ENCODE peak calls at places on chromosomes 16 and 17, in six cellular contexts. One of them, this sample, is unnamed.

GRCh38 chr17:8175795-8176196 is 384 bp downstream of the TMEM107 start:
- DNase-seq in cardiac fibroblast: peak
- DNase-seq in fibroblast of pulmonary artery: no peak
- DNase-seq in breast epithelium: no peak
- DNase-seq in endothelial cell of umbilical vein: no peak
- DNase-seq in heart left ventricle: no peak
- DNase-seq in this sample: no peak

GRCh38 chr16:22073350-22073749 is 19.0 kb upstream of the VWA3A start:
- DNase-seq in endothelial cell of umbilical vein: no peak
- DNase-seq in cardiac fibroblast: peak
- DNase-seq in heart left ventricle: no peak
- DNase-seq in breast epithelium: no peak
- DNase-seq in fibroblast of pulmonary artery: peak
- DNase-seq in this sample: no peak

GRCh38 chr17:45149669-45150603 is 1.7 kb downstream of the HEXIM1 start:
- DNase-seq in cardiac fibroblast: peak
- DNase-seq in fibroblast of pulmonary artery: peak
- DNase-seq in breast epithelium: peak
- DNase-seq in heart left ventricle: peak
- DNase-seq in endothelial cell of umbilical vein: peak
- DNase-seq in this sample: peak

GRCh38 chr17:45305532-45306087 is 11.2 kb downstream of the MAP3K14 start:
- DNase-seq in heart left ventricle: no peak
- DNase-seq in endothelial cell of umbilical vein: no peak
- DNase-seq in cardiac fibroblast: peak
- DNase-seq in breast epithelium: no peak
- DNase-seq in fibroblast of pulmonary artery: no peak
- DNase-seq in this sample: peak

GRCh38 chr16:12661656-12662172 is 142.0 kb downstream of the CPPED1 start:
- DNase-seq in endothelial cell of umbilical vein: peak
- DNase-seq in fibroblast of pulmonary artery: peak
- DNase-seq in breast epithelium: no peak
- DNase-seq in cardiac fibroblast: peak
- DNase-seq in heart left ventricle: peak
- DNase-seq in this sample: peak

GRCh38 chr17:8248751-8249607 is at the start of gene PFAS:
- DNase-seq in endothelial cell of umbilical vein: peak
- DNase-seq in fibroblast of pulmonary artery: peak
- DNase-seq in cardiac fibroblast: peak
- DNase-seq in heart left ventricle: peak
- DNase-seq in breast epithelium: peak
- DNase-seq in this sample: peak

GRCh38 chr17:17032131-17032692 is 10.0 kb upstream of the MPRIP start:
- DNase-seq in fibroblast of pulmonary artery: peak
- DNase-seq in cardiac fibroblast: peak
- DNase-seq in breast epithelium: peak
- DNase-seq in heart left ventricle: peak
- DNase-seq in endothelial cell of umbilical vein: peak
- DNase-seq in this sample: peak

GRCh38 chr16:772959-773358 is 12.4 kb downstream of the MSLN start:
- DNase-seq in endothelial cell of umbilical vein: no peak
- DNase-seq in fibroblast of pulmonary artery: no peak
- DNase-seq in cardiac fibroblast: no peak
- DNase-seq in breast epithelium: no peak
- DNase-seq in heart left ventricle: no peak
- DNase-seq in this sample: no peak

GRCh38 chr17:48374650-48375230 is 55.3 kb downstream of the SKAP1 start:
- DNase-seq in heart left ventricle: no peak
- DNase-seq in fibroblast of pulmonary artery: no peak
- DNase-seq in cardiac fibroblast: no peak
- DNase-seq in breast epithelium: no peak
- DNase-seq in endothelial cell of umbilical vein: peak
- DNase-seq in this sample: peak

GRCh38 chr17:69874220-69874670 is 200.8 kb upstream of the KCNJ16 start:
- DNase-seq in heart left ventricle: no peak
- DNase-seq in cardiac fibroblast: peak
- DNase-seq in fibroblast of pulmonary artery: peak
- DNase-seq in endothelial cell of umbilical vein: peak
- DNase-seq in breast epithelium: no peak
- DNase-seq in this sample: peak

GRCh38 chr16:88068476-88069396 is 117.5 kb downstream of the BANP start:
- DNase-seq in fibroblast of pulmonary artery: no peak
- DNase-seq in endothelial cell of umbilical vein: no peak
- DNase-seq in cardiac fibroblast: no peak
- DNase-seq in heart left ventricle: no peak
- DNase-seq in breast epithelium: no peak
- DNase-seq in this sample: no peak
- TF ChIP-seq CTCF in fibroblast of pulmonary artery: no peak
- TF ChIP-seq CTCF in endothelial cell of umbilical vein: no peak
- TF ChIP-seq CTCF in cardiac fibroblast: no peak
- TF ChIP-seq CTCF in heart left ventricle: no peak
- TF ChIP-seq CTCF in breast epithelium: no peak
- TF ChIP-seq CTCF in this sample: no peak

GRCh38 chr16:66364117-66364958 is 2.2 kb upstream of the CDH5 start:
- DNase-seq in fibroblast of pulmonary artery: peak
- DNase-seq in cardiac fibroblast: peak
- DNase-seq in breast epithelium: no peak
- DNase-seq in heart left ventricle: peak
- DNase-seq in endothelial cell of umbilical vein: peak
- DNase-seq in this sample: peak
- H3K4me3 ChIP-seq in fibroblast of pulmonary artery: no peak
- H3K4me3 ChIP-seq in cardiac fibroblast: no peak
- H3K4me3 ChIP-seq in breast epithelium: no peak
- H3K4me3 ChIP-seq in heart left ventricle: no peak
- H3K4me3 ChIP-seq in endothelial cell of umbilical vein: no peak
- H3K4me3 ChIP-seq in this sample: no peak

DNA sequence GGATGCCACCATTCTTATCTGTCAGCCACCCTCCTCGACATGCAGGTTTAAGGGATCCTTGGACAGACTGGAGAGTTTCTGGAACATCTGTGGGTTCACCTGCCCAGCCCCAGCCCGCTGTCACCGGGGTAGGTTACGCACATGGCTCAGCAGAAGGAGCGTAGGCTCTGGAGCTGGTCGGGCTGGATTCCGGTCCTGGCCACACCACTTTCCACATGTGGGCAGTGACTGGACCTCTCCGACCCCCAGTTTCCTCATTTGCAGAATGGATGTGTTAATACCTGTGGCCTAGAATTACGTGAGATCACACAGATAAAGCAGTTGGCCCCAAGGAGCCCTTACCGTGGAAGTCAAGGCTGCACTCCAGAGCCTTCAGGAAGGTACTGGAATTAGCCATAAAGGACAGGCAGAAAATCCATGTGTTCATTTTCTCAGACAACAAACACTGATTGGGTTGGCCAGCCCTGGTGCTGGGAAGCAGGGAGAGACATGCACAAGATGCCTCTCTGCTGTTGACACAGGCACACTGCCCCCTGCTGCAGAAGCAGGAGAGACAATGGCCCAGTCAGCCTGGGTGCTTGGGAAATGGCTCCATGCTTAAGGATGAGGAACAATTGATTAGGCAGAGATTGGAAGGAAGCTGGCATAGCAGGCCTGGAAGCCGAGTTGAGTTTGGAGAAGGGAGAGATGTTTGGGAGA is 58.8 kb downstream of the SF3B3 start:
- DNase-seq in endothelial cell of umbilical vein: no peak
- DNase-seq in heart left ventricle: no peak
- DNase-seq in breast epithelium: no peak
- DNase-seq in cardiac fibroblast: no peak
- DNase-seq in fibroblast of pulmonary artery: no peak
- DNase-seq in this sample: peak
- TF ChIP-seq CTCF in endothelial cell of umbilical vein: peak
- TF ChIP-seq CTCF in heart left ventricle: no peak
- TF ChIP-seq CTCF in breast epithelium: peak
- TF ChIP-seq CTCF in cardiac fibroblast: peak
- TF ChIP-seq CTCF in fibroblast of pulmonary artery: peak
- TF ChIP-seq CTCF in this sample: peak

DNA sequence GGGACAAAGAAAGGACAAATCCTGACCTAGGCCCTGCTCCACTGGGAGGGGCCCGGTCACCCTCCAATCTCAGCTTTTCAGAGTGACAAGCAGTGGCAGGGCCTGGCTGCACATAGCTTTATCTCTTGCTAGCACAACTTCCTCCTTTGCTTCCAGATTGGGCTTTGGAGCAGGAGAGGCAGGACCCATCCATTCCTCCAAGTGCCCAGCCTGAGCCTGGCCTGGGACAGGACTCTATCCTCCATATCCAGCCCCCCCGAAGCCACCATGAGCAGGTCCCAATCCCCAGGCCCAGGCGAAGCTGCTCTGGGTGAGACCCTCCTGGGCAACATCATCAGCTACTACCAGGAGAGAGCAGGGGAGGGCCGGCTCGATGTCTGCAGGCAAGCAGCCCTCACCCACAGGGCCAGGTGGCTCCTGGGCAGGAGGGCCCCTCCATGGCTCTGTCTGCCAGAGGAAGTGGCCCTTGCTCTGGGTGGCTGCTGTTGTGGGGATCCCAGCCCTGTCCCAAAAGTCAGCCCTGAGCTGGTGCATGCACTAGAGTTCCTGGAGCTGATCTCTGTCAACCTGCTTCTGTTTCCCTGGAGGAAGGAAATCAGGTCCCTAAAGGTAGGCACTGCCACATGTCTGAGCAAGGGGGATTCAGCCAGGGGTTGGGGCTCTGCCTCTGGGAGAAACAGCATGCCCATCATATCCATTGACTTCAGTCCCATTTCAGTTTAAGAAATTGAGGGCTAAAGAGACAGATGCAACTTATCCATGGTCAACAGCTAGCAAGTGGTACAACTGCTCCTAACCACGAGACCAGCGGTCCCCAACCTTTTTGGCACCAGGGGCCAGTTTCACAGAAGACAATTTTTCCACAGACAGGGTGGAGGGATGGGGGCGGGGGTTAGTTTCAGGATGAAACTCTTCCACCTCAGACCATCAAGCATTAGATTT is 58.9 kb downstream of the TK2 start:
- DNase-seq in endothelial cell of umbilical vein: no peak
- DNase-seq in fibroblast of pulmonary artery: no peak
- DNase-seq in breast epithelium: peak
- DNase-seq in cardiac fibroblast: no peak
- DNase-seq in heart left ventricle: peak
- DNase-seq in this sample: no peak
- H3K4me3 ChIP-seq in endothelial cell of umbilical vein: no peak
- H3K4me3 ChIP-seq in fibroblast of pulmonary artery: no peak
- H3K4me3 ChIP-seq in breast epithelium: no peak
- H3K4me3 ChIP-seq in cardiac fibroblast: no peak
- H3K4me3 ChIP-seq in heart left ventricle: no peak
- H3K4me3 ChIP-seq in this sample: no peak

This sample was measured in fibroblast of mammary gland.